ENCODE peak calls at places on chromosome 22, in nine cellular contexts. Y is ovary, M is kidney, Q is foreskin fibroblast, F is AG04450, N is tibial artery, T is GM12865, S is transverse colon, P is mesendoderm. R is an unnamed sample.

GRCh38 chr22:20315337-20316216 is 4.3 kb downstream of the DGCR6L start:
- DNase-seq in F (no peak), P (no peak), T (no peak), Y (peak; percentile 21), S (peak; percentile 5), Q (no peak), N (no peak), M (peak; percentile 67), R (no peak)

GRCh38 chr22:43425976-43426785 is 14.4 kb downstream of the MPPED1 start:
- DNase-seq in Y (no peak), F (no peak), T (no peak), N (no peak), S (no peak), M (peak; percentile 65), P (no peak), Q (no peak), R (no peak)

GRCh38 chr22:32416556-32417085 is 4.6 kb upstream of the RTCB start:
- DNase-seq in F (no peak), Y (no peak), P (no peak), M (no peak), T (peak; percentile 27), N (no peak), S (no peak), Q (no peak), R (no peak)

GRCh38 chr22:32249231-32249630 is 5.9 kb downstream of the SLC5A4 start:
- DNase-seq in Y (no peak), F (no peak), M (no peak), T (no peak), P (no peak), Q (no peak), N (no peak), S (no peak), R (no peak)

GRCh38 chr22:20043997-20044342 is 23.1 kb downstream of the TANGO2 start:
- DNase-seq in F (no peak), Q (no peak), S (no peak), Y (no peak), N (no peak), T (no peak), P (no peak), M (no peak), R (no peak)

GRCh38 chr22:23067023-23067650 is 3.2 kb upstream of the GNAZ start:
- DNase-seq in Y (peak; percentile 18), F (no peak), M (peak; percentile 54), Q (no peak), S (peak; percentile 3), N (peak; percentile 12), T (no peak), P (no peak), R (no peak)

GRCh38 chr22:29623059-29623458 is 19.6 kb downstream of the NF2 start:
- DNase-seq in Y (no peak), F (no peak), T (no peak), M (no peak), Q (no peak), N (no peak), P (no peak), S (no peak), R (peak; percentile 59)

GRCh38 chr22:30033137-30033536 is 47.1 kb upstream of the HORMAD2 start:
- DNase-seq in T (no peak), N (no peak), S (no peak), Q (no peak), Y (no peak), M (no peak), F (no peak), P (no peak), R (no peak)

GRCh38 chr22:21837184-21837979 is 30.1 kb downstream of the MAPK1 start:
- DNase-seq in S (no peak), F (peak; percentile 73), N (no peak), P (peak; percentile 89), Q (peak; percentile 89), T (no peak), Y (no peak), M (no peak), R (peak; percentile 85)

GRCh38 chr22:35051791-35052190 is 14.2 kb upstream of the ISX start:
- DNase-seq in Q (no peak), M (no peak), S (no peak), N (no peak), F (no peak), P (no peak), Y (no peak), T (peak; percentile 73), R (peak; percentile 50)

GRCh38 chr22:25816522-25817059 is 74.6 kb downstream of the MYO18B start:
- DNase-seq in Q (peak; percentile 1), F (no peak), M (no peak), N (no peak), T (no peak), Y (no peak), S (no peak), P (no peak), R (no peak)

GRCh38 chr22:19545935-19546207 is 21.7 kb upstream of the CLDN5 start:
- DNase-seq in Y (no peak), F (no peak), N (no peak), S (no peak), M (no peak), P (no peak), Q (no peak), T (no peak), R (no peak)

GRCh38 chr22:44622147-44622427 is 79.9 kb upstream of the PRR5 start:
- DNase-seq in S (no peak), Q (no peak), N (no peak), Y (no peak), P (peak; percentile 69), M (no peak), T (peak; percentile 23), F (no peak), R (no peak)

GRCh38 chr22:19868333-19868732 is 13.7 kb upstream of the GNB1L start:
- DNase-seq in Y (no peak), P (no peak), F (no peak), N (peak; percentile 12), M (no peak), S (no peak), Q (no peak), T (no peak), R (no peak)

GRCh38 chr22:26763633-26764295 is 106.4 kb downstream of the MIAT start:
- DNase-seq in P (no peak), N (peak; percentile 40), Q (peak; percentile 83), F (no peak), S (no peak), M (no peak), Y (no peak), T (no peak), R (peak; percentile 45)

GRCh38 chr22:29621761-29622526 is 18.5 kb downstream of the NF2 start:
- DNase-seq in F (peak; percentile 86), Q (peak; percentile 94), Y (no peak), M (no peak), T (no peak), N (no peak), P (no peak), S (no peak), R (peak; percentile 96)

GRCh38 chr22:43152355-43153071 is 1.2 kb downstream of the TSPO start:
- DNase-seq in T (peak; percentile 51), F (no peak), S (peak; percentile 88), P (peak; percentile 11), Q (peak; percentile 88), Y (peak; percentile 60), N (peak; percentile 82), M (peak; percentile 93), R (peak; percentile 68)

DNA sequence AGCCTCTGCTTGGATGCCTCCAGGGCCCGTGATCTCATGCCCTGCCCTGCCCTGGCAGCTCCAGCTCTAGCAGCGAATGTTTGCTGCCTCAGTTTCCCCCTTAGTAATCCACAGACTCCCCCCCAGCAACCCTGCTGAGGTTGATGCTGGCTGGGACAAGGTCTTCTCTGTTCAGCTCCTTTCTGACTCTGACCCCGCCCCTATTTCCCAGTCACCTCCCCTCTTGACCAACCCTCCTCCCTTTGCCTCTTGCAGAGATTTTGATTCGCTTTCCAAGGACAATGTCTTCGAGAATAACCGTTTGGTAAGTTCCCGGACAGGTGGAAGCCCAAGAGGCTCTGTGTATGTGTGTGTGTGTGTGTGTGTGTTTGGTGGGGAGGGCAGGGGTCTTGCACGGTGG is 5.6 kb downstream of the MICALL1 start:
- DNase-seq in Q (no peak), Y (no peak), N (no peak), M (no peak), F (no peak), S (no peak), T (no peak), P (no peak), R (no peak)
- H3K4me3 ChIP-seq in Q (no peak overlapping the region), Y (no peak overlapping the region), N (no peak overlapping the region), M (no peak overlapping the region), F (no peak overlapping the region), S (no peak overlapping the region), T (no peak overlapping the region), P (no peak overlapping the region), R (no peak overlapping the region)

GRCh38 chr22:40434745-40435144 is 64.4 kb downstream of the SGSM3 start:
- DNase-seq in T (no peak), S (no peak), P (no peak), F (no peak), Y (no peak), N (no peak), M (no peak), Q (no peak), R (no peak)
- H3K4me3 ChIP-seq in T (peak overlapping the region; percentile 43), S (no peak overlapping the region), P (no peak overlapping the region), F (no peak overlapping the region), Y (no peak overlapping the region), N (no peak overlapping the region), M (no peak overlapping the region), Q (no peak overlapping the region), R (no peak overlapping the region)

DNA sequence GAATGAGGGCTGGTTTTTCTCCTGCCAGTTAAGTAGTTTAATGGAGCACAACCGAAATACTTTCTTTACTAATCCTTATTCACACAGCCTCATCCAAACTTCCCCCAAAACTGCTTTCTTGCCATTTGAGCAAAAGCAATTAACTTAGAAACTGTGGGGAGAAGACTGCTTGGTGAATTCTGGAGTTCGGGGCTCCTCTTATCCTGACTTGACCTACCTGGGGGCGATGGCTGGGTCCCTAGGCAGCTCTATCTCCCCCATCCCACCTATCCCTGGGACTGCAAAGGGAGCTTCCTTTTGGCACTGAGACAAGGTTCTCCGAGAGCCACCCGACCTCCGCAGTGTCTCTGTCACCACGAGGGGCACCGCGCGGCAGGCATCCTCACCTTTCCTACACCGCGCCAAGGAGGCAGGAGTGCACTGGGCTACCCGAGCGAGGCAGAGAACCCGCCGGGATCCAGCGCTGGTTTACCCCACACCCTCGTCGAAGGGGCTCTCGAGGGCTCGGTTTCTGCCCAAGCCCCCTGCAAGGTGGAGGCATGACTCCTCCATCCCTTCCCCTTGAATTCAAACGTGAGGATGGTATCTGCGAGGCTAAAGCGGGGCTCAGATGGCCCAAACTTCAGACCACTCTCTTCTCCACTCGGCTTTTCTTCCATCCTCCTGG is 731 bp downstream of the DESI1 start:
- DNase-seq in Q (peak; percentile 52), Y (peak; percentile 53), M (peak; percentile 84), S (peak; percentile 64), N (peak; percentile 28), P (peak; percentile 79), F (no peak), T (peak; percentile 53), R (peak; percentile 22)
- H3K4me3 ChIP-seq in Q (peak overlapping the region; percentile 94), Y (peak overlapping the region; percentile 90), M (peak overlapping the region; percentile 84), S (peak overlapping the region; percentile 94), N (peak overlapping the region; percentile 92), P (peak overlapping the region; percentile 84), F (peak overlapping the region; percentile 98), T (peak overlapping the region; percentile 77), R (peak overlapping the region; percentile 86)

GRCh38 chr22:38098410-38099249 is 11.9 kb downstream of the BAIAP2L2 start:
- DNase-seq in P (no peak), F (no peak), S (no peak), M (no peak), N (no peak), Q (peak; percentile 70), T (no peak), Y (no peak), R (no peak)

GRCh38 chr22:38097557-38098409 is 12.7 kb downstream of the BAIAP2L2 start:
- DNase-seq in F (no peak), P (peak; percentile 94), Q (peak; percentile 29), S (no peak), N (no peak), M (peak; percentile 73), Y (no peak), T (peak; percentile 20), R (no peak)

GRCh38 chr22:38097058-38097457 is 13.1 kb upstream of the SLC16A8 start:
- DNase-seq in T (no peak), S (no peak), M (no peak), F (no peak), P (no peak), N (no peak), Q (no peak), Y (no peak), R (no peak)
- H3K4me3 ChIP-seq in T (no peak overlapping the region), S (no peak overlapping the region), M (no peak overlapping the region), F (no peak overlapping the region), P (no peak overlapping the region), N (no peak overlapping the region), Q (no peak overlapping the region), Y (no peak overlapping the region), R (no peak overlapping the region)